ENCODE peak calls at places on chromosomes 1 and 21, in seven cellular contexts. Z is heart right ventricle, B is ovary, S is fibroblast of the aortic adventitia, C is fibroblast of villous mesenchyme, T is kidney, K is thoracic aorta. V is an unnamed sample.

GRCh38 chr1:245858683-245859509 is 648.2 kb downstream of the SMYD3 start:
- DNase-seq in Z (no peak), B (no peak), S (peak; percentile 72), C (peak; percentile 53), T (no peak), K (no peak), V (no peak)

GRCh38 chr1:202343652-202344349 is 2.1 kb upstream of the UBE2T start:
- DNase-seq in Z (no peak), B (no peak), S (peak; percentile 67), C (peak; percentile 47), T (no peak), K (no peak), V (no peak)

GRCh38 chr1:227773558-227773957 is 38.3 kb downstream of the SNAP47 start:
- DNase-seq in Z (no peak), B (no peak), S (no peak), C (no peak), T (peak; percentile 58), K (no peak), V (peak; percentile 25)

GRCh38 chr21:46376856-46377453 is 53.0 kb downstream of the PCNT start:
- DNase-seq in Z (no peak), B (no peak), S (no peak), C (no peak), T (no peak), K (no peak), V (no peak)

GRCh38 chr1:108049083-108049819 is 84.3 kb upstream of the VAV3 start:
- DNase-seq in Z (peak; percentile 31), B (no peak), S (no peak), C (peak; percentile 28), T (peak; percentile 83), K (no peak), V (no peak)

GRCh38 chr1:153741946-153742345 is 14.1 kb downstream of the INTS3 start:
- DNase-seq in Z (no peak), B (no peak), S (no peak), C (no peak), T (no peak), K (no peak), V (no peak)

GRCh38 chr21:38439336-38439900 is 58.9 kb downstream of the ERG start:
- DNase-seq in Z (no peak), B (no peak), S (peak; percentile 67), C (no peak), T (no peak), K (no peak), V (no peak)

GRCh38 chr21:36265431-36265830 is 54.6 kb upstream of the MORC3 start:
- DNase-seq in Z (no peak), B (no peak), S (no peak), C (no peak), T (peak; percentile 29), K (no peak), V (no peak)

GRCh38 chr1:38127432-38127831 is 80.8 kb upstream of the POU3F1 start:
- DNase-seq in Z (no peak), B (no peak), S (peak; percentile 8), C (peak; percentile 13), T (no peak), K (no peak), V (no peak)

GRCh38 chr1:159892944-159893343 is 7.0 kb downstream of the CFAP45 start:
- DNase-seq in Z (no peak), B (no peak), S (no peak), C (no peak), T (no peak), K (no peak), V (no peak)

GRCh38 chr1:90839323-90839722 is 122.2 kb upstream of the BARHL2 start:
- DNase-seq in Z (no peak), B (no peak), S (no peak), C (no peak), T (no peak), K (no peak), V (no peak)

GRCh38 chr1:5504364-5504740 is 487.9 kb downstream of the NPHP4 start:
- DNase-seq in Z (peak; percentile 24), B (no peak), S (no peak), C (no peak), T (peak; percentile 51), K (no peak), V (peak; percentile 46)

GRCh38 chr1:222893255-222893654 is 78.4 kb downstream of the DISP1 start:
- DNase-seq in Z (no peak), B (no peak), S (no peak), C (no peak), T (no peak), K (no peak), V (peak; percentile 67)

GRCh38 chr1:147897030-147897756 is 5.4 kb upstream of the GJA8 start:
- DNase-seq in Z (no peak), B (no peak), S (no peak), C (no peak), T (peak; percentile 56), K (no peak), V (no peak)

GRCh38 chr1:29211086-29212030 is 19.4 kb downstream of the MECR start:
- DNase-seq in Z (no peak), B (no peak), S (peak; percentile 46), C (peak; percentile 48), T (no peak), K (no peak), V (no peak)

GRCh38 chr1:233514946-233515391 is 98.9 kb upstream of the KCNK1 start:
- DNase-seq in Z (no peak), B (no peak), S (no peak), C (no peak), T (peak; percentile 67), K (no peak), V (no peak)

GRCh38 chr1:88189525-88189924 is 494.5 kb upstream of the PKN2 start:
- DNase-seq in Z (no peak), B (no peak), S (no peak), C (no peak), T (no peak), K (no peak), V (no peak)

GRCh38 chr1:17671314-17671705 is 83.8 kb upstream of the ACTL8 start:
- DNase-seq in Z (no peak), B (no peak), S (no peak), C (no peak), T (no peak), K (no peak), V (no peak)

GRCh38 chr1:178885869-178886268 is 15.0 kb upstream of the ANGPTL1 start:
- DNase-seq in Z (no peak), B (no peak), S (no peak), C (no peak), T (no peak), K (no peak), V (no peak)
- TF ChIP-seq CTCF in Z (no peak), B (no peak), S (no peak), C (no peak), T (no peak), K (no peak), V (no peak)

GRCh38 chr1:2556277-2557145 is at the start of gene TNFRSF14:
- DNase-seq in Z (peak; percentile 55), B (peak; percentile 61), S (peak; percentile 54), C (peak; percentile 75), T (peak; percentile 86), K (no peak), V (peak; percentile 46)
- TF ChIP-seq CTCF in Z (no peak), B (no peak), S (peak; percentile 33), C (peak; percentile 27), T (no peak), K (no peak), V (no peak)

GRCh38 chr1:67821263-67821662 is 12.0 kb downstream of the GNG12 start:
- DNase-seq in Z (no peak), B (no peak), S (no peak), C (no peak), T (no peak), K (no peak), V (no peak)

GRCh38 chr1:67827688-67828087 is 5.6 kb downstream of the GNG12 start:
- DNase-seq in Z (no peak), B (no peak), S (no peak), C (peak; percentile 57), T (no peak), K (no peak), V (no peak)

GRCh38 chr1:67824771-67825170 is 8.5 kb downstream of the GNG12 start:
- DNase-seq in Z (no peak), B (no peak), S (no peak), C (no peak), T (no peak), K (no peak), V (no peak)

GRCh38 chr1:67825596-67825995 is 7.7 kb downstream of the GNG12 start:
- DNase-seq in Z (no peak), B (no peak), S (no peak), C (no peak), T (no peak), K (no peak), V (no peak)

DNA sequence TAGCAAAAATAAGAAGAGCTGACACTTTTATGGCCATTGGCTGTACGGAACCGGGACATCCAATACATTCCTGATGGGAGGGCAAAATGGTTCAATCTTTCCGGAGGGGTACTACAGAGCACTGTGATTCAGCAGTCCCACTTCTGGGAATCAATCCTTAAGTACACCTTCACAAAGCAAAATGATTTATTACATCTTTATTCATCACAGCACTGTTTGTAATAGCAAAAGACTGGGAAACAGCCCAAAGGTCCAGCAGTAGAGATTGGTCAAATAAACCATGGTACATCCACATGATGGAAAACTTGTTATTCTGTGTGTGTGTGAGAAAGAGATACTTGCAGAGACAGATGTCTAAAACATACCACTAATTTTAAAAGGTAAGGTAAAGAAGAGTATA is 9.6 kb downstream of the GNG12 start:
- DNase-seq in Z (no peak), B (no peak), S (no peak), C (peak; percentile 50), T (no peak), K (no peak), V (no peak)
- TF ChIP-seq CTCF in Z (no peak), B (no peak), S (no peak), C (no peak), T (no peak), K (no peak), V (no peak)

DNA sequence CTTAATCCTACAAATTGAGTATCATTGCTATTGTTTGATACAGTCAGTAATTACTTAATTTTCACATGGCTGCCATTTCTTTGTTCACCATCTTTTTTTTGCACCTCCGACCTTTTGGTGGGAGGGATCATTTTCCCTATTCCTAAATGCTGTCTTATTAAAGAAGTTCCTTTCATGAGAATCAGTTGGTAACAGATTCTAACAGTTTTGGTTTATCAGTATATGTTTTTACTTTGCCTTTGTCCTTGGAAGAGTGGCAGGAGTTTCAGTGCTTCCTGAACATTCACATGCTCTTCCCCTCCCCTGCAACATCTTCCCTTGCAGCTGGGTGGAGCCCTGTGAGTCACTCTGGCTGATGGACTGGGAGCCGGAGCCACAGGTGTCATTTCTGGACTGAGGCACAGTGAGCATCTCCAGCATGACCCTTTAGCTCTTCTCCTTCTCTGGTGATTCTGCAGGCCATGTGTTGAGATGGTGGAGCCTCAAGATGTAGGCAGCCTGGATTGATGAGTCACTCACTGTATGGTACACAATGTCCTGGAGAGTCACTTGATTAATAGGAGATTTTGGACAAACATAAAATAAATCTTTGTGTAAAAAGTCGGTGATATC is 217.7 kb downstream of the URB2 start:
- DNase-seq in Z (no peak), B (peak; percentile 63), S (no peak), C (peak; percentile 63), T (no peak), K (no peak), V (peak; percentile 85)
- TF ChIP-seq CTCF in Z (peak; percentile 46), B (no peak), S (no peak), C (peak; percentile 26), T (no peak), K (no peak), V (peak; percentile 54)

V was measured in psoas muscle.